ENCODE peak calls at places on chromosome 4, in ten cellular contexts. H is HT1080, E is aorta, X is kidney, A is fibroblast of pulmonary artery, G is smooth muscle cell of the brain vasculature, J is occipital lobe, Q is lower leg skin, U is GOT3, B is gastrocnemius medialis. D is an unnamed sample.

GRCh38 chr4:177728361-177729152 is 286.3 kb upstream of the AGA start:
- DNase-seq in H (peak), E (no peak), X (no peak), A (no peak), G (no peak), J (no peak), Q (no peak), U (no peak), B (no peak), D (no peak)

GRCh38 chr4:61443813-61444510 is 243.8 kb downstream of the ADGRL3 start:
- DNase-seq in H (peak), E (no peak), X (no peak), A (peak), G (no peak), J (no peak), Q (no peak), U (no peak), B (no peak), D (no peak)

GRCh38 chr4:184838249-184839074 is 12.7 kb upstream of the ACSL1 start:
- DNase-seq in H (peak), E (no peak), X (no peak), A (no peak), G (no peak), J (no peak), Q (no peak), U (no peak), B (no peak), D (no peak)

GRCh38 chr4:7107166-7107905 is 39.5 kb upstream of the GRPEL1 start:
- DNase-seq in H (no peak), E (no peak), X (no peak), A (no peak), G (no peak), J (no peak), Q (no peak), U (no peak), B (no peak), D (no peak)

GRCh38 chr4:2041234-2042130 is 17.6 kb upstream of the NAT8L start:
- DNase-seq in H (peak), E (peak), X (peak), A (peak), G (no peak), J (peak), Q (peak), U (no peak), B (peak), D (peak)

GRCh38 chr4:10622728-10623127 is 61.8 kb downstream of the CLNK start:
- DNase-seq in H (peak), E (no peak), X (no peak), A (peak), G (no peak), J (no peak), Q (no peak), U (no peak), B (no peak), D (peak)

GRCh38 chr4:174669278-174669677 is 147.0 kb upstream of the HPGD start:
- DNase-seq in H (peak), E (no peak), X (no peak), A (peak), G (peak), J (no peak), Q (no peak), U (no peak), B (no peak), D (no peak)

GRCh38 chr4:39613093-39613656 is 25.5 kb downstream of the SMIM14 start:
- DNase-seq in H (peak), E (no peak), X (no peak), A (no peak), G (no peak), J (no peak), Q (no peak), U (no peak), B (no peak), D (no peak)

GRCh38 chr4:108877821-108878220 is 115.0 kb upstream of the ETNPPL start:
- DNase-seq in H (peak), E (no peak), X (no peak), A (no peak), G (no peak), J (no peak), Q (no peak), U (no peak), B (no peak), D (no peak)

GRCh38 chr4:53866055-53866454 is 198.3 kb downstream of the CHIC2 start:
- DNase-seq in H (no peak), E (no peak), X (no peak), A (no peak), G (no peak), J (no peak), Q (no peak), U (no peak), B (no peak), D (no peak)